ENCODE peak calls at places on chromosomes 6 and 20, in five cellular contexts. One of them, this sample, is unnamed.

GRCh38 chr20:46323557-46323956 is 15.3 kb upstream of the CDH22 start:
- DNase-seq in NCI-H2171 treated with DMSO at 0.1 percent for 48 hours: no peak
- DNase-seq in A549: no peak
- DNase-seq in heart left ventricle: no peak
- DNase-seq in RPMI8226: no peak
- DNase-seq in this sample: no peak

GRCh38 chr6:75386050-75386770 is 101.6 kb upstream of the TMEM30A start:
- DNase-seq in NCI-H2171 treated with DMSO at 0.1 percent for 48 hours: no peak
- DNase-seq in A549: no peak
- DNase-seq in heart left ventricle: no peak
- DNase-seq in RPMI8226: no peak
- DNase-seq in this sample: no peak

GRCh38 chr6:16766043-16766521 is 4.8 kb upstream of the ATXN1 start:
- DNase-seq in NCI-H2171 treated with DMSO at 0.1 percent for 48 hours: no peak
- DNase-seq in A549: peak
- DNase-seq in heart left ventricle: no peak
- DNase-seq in RPMI8226: no peak
- DNase-seq in this sample: no peak

GRCh38 chr6:111171577-111172400 is 84.5 kb downstream of the SLC16A10 start:
- DNase-seq in NCI-H2171 treated with DMSO at 0.1 percent for 48 hours: no peak
- DNase-seq in A549: no peak
- DNase-seq in heart left ventricle: no peak
- DNase-seq in RPMI8226: no peak
- DNase-seq in this sample: no peak

GRCh38 chr6:82874867-82875266 is 190.8 kb downstream of the UBE3D start:
- DNase-seq in NCI-H2171 treated with DMSO at 0.1 percent for 48 hours: no peak
- DNase-seq in A549: no peak
- DNase-seq in heart left ventricle: no peak
- DNase-seq in RPMI8226: no peak
- DNase-seq in this sample: no peak

GRCh38 chr6:97052152-97052787 is 127.7 kb downstream of the KLHL32 start:
- DNase-seq in NCI-H2171 treated with DMSO at 0.1 percent for 48 hours: no peak
- DNase-seq in A549: no peak
- DNase-seq in heart left ventricle: no peak
- DNase-seq in RPMI8226: no peak
- DNase-seq in this sample: no peak

GRCh38 chr20:10521068-10521834 is 86.1 kb downstream of the SLX4IP start:
- DNase-seq in NCI-H2171 treated with DMSO at 0.1 percent for 48 hours: peak
- DNase-seq in A549: peak
- DNase-seq in heart left ventricle: no peak
- DNase-seq in RPMI8226: no peak
- DNase-seq in this sample: no peak

GRCh38 chr6:9250852-9251251 is 815.5 kb upstream of the SLC35B3 start:
- DNase-seq in NCI-H2171 treated with DMSO at 0.1 percent for 48 hours: no peak
- DNase-seq in A549: peak
- DNase-seq in heart left ventricle: no peak
- DNase-seq in RPMI8226: peak
- DNase-seq in this sample: peak

GRCh38 chr6:119280586-119281163 is 68.9 kb downstream of the MAN1A1 start:
- DNase-seq in NCI-H2171 treated with DMSO at 0.1 percent for 48 hours: no peak
- DNase-seq in A549: no peak
- DNase-seq in heart left ventricle: no peak
- DNase-seq in RPMI8226: no peak
- DNase-seq in this sample: no peak

GRCh38 chr20:1993986-1994385 is at the start of gene PDYN:
- DNase-seq in NCI-H2171 treated with DMSO at 0.1 percent for 48 hours: no peak
- DNase-seq in A549: no peak
- DNase-seq in heart left ventricle: no peak
- DNase-seq in RPMI8226: no peak
- DNase-seq in this sample: no peak

GRCh38 chr20:9160760-9161159 is 91.9 kb downstream of the PLCB4 start:
- DNase-seq in NCI-H2171 treated with DMSO at 0.1 percent for 48 hours: no peak
- DNase-seq in A549: no peak
- DNase-seq in heart left ventricle: no peak
- DNase-seq in RPMI8226: peak
- DNase-seq in this sample: peak

GRCh38 chr6:35468980-35469710 is 944 bp downstream of the RPL10A start:
- DNase-seq in NCI-H2171 treated with DMSO at 0.1 percent for 48 hours: no peak
- DNase-seq in A549: no peak
- DNase-seq in heart left ventricle: no peak
- DNase-seq in RPMI8226: no peak
- DNase-seq in this sample: no peak

GRCh38 chr6:56816393-56816792 is 138.5 kb upstream of the BEND6 start:
- DNase-seq in NCI-H2171 treated with DMSO at 0.1 percent for 48 hours: no peak
- DNase-seq in A549: no peak
- DNase-seq in heart left ventricle: no peak
- DNase-seq in RPMI8226: no peak
- DNase-seq in this sample: no peak

GRCh38 chr6:97026298-97026697 is 101.8 kb downstream of the KLHL32 start:
- DNase-seq in NCI-H2171 treated with DMSO at 0.1 percent for 48 hours: peak
- DNase-seq in A549: no peak
- DNase-seq in heart left ventricle: no peak
- DNase-seq in RPMI8226: no peak
- DNase-seq in this sample: no peak

GRCh38 chr20:4470375-4470774 is 251.3 kb upstream of the PRND start:
- DNase-seq in NCI-H2171 treated with DMSO at 0.1 percent for 48 hours: no peak
- DNase-seq in A549: no peak
- DNase-seq in heart left ventricle: no peak
- DNase-seq in RPMI8226: peak
- DNase-seq in this sample: no peak

GRCh38 chr20:29689411-29690225 is 1567.8 kb upstream of the DEFB115 start:
- DNase-seq in NCI-H2171 treated with DMSO at 0.1 percent for 48 hours: peak
- DNase-seq in A549: no peak
- DNase-seq in heart left ventricle: no peak
- DNase-seq in RPMI8226: peak
- DNase-seq in this sample: peak

GRCh38 chr20:46757754-46758678 is 48.6 kb downstream of the SLC2A10 start:
- DNase-seq in NCI-H2171 treated with DMSO at 0.1 percent for 48 hours: peak
- DNase-seq in A549: peak
- DNase-seq in heart left ventricle: peak
- DNase-seq in RPMI8226: peak
- DNase-seq in this sample: peak

GRCh38 chr6:168865-169455 is 123.3 kb upstream of the DUSP22 start:
- DNase-seq in NCI-H2171 treated with DMSO at 0.1 percent for 48 hours: peak
- DNase-seq in A549: peak
- DNase-seq in heart left ventricle: no peak
- DNase-seq in RPMI8226: peak
- DNase-seq in this sample: no peak

GRCh38 chr20:1478566-1478965 is 11.9 kb upstream of the NSFL1C start:
- DNase-seq in NCI-H2171 treated with DMSO at 0.1 percent for 48 hours: no peak
- DNase-seq in A549: peak
- DNase-seq in heart left ventricle: no peak
- DNase-seq in RPMI8226: no peak
- DNase-seq in this sample: no peak

GRCh38 chr20:60250251-60250650 is 292.0 kb downstream of the CDH26 start:
- DNase-seq in NCI-H2171 treated with DMSO at 0.1 percent for 48 hours: no peak
- DNase-seq in A549: no peak
- DNase-seq in heart left ventricle: no peak
- DNase-seq in RPMI8226: no peak
- DNase-seq in this sample: no peak

GRCh38 chr6:45187841-45188240 is 140.3 kb upstream of the RUNX2 start:
- DNase-seq in NCI-H2171 treated with DMSO at 0.1 percent for 48 hours: no peak
- DNase-seq in A549: no peak
- DNase-seq in heart left ventricle: no peak
- DNase-seq in RPMI8226: no peak
- DNase-seq in this sample: no peak

GRCh38 chr6:24838994-24839393 is 40.3 kb upstream of the ARMH2 start:
- DNase-seq in NCI-H2171 treated with DMSO at 0.1 percent for 48 hours: no peak
- DNase-seq in A549: no peak
- DNase-seq in heart left ventricle: no peak
- DNase-seq in RPMI8226: peak
- DNase-seq in this sample: no peak

GRCh38 chr6:163459536-163459935 is 45.0 kb downstream of the QKI start:
- DNase-seq in NCI-H2171 treated with DMSO at 0.1 percent for 48 hours: no peak
- DNase-seq in A549: no peak
- DNase-seq in heart left ventricle: no peak
- DNase-seq in RPMI8226: no peak
- DNase-seq in this sample: no peak

GRCh38 chr6:18110160-18110559 is 12.3 kb downstream of the NHLRC1 start:
- DNase-seq in NCI-H2171 treated with DMSO at 0.1 percent for 48 hours: no peak
- DNase-seq in A549: no peak
- DNase-seq in heart left ventricle: no peak
- DNase-seq in RPMI8226: no peak
- DNase-seq in this sample: no peak

This sample was measured in thyroid gland.